ENCODE peak calls at places on chromosomes 13 and 19, in seven cellular contexts. O, E, A, D, S, Y and B are unnamed samples.
A peak's percentile ranks its signal among the peaks of the same experiment; 100 is the strongest.

GRCh38 chr19:50933640-50934039 is 19.2 kb downstream of the KLK5 start:
- DNase-seq in O (no peak), E (no peak), A (peak; percentile 8), D (peak; percentile 25), S (no peak), Y (no peak), B (no peak)

GRCh38 chr19:495440-496332 is 600 bp upstream of the MADCAM1 start:
- DNase-seq in O (peak; percentile 54), E (no peak), A (peak; percentile 28), D (no peak), S (peak; percentile 90), Y (peak; percentile 48), B (no peak)

GRCh38 chr19:7618366-7618765 is 11.0 kb downstream of the XAB2 start:
- DNase-seq in O (no peak), E (no peak), A (no peak), D (no peak), S (no peak), Y (no peak), B (no peak)

GRCh38 chr13:46206138-46206537 is 5.6 kb upstream of the LRRC63 start:
- DNase-seq in O (no peak), E (no peak), A (no peak), D (no peak), S (no peak), Y (no peak), B (no peak)

GRCh38 chr13:76225815-76226489 is 589.8 kb downstream of the LMO7 start:
- DNase-seq in O (no peak), E (no peak), A (no peak), D (no peak), S (no peak), Y (no peak), B (no peak)

GRCh38 chr13:94481966-94482365 is 2.5 kb upstream of the DCT start:
- DNase-seq in O (no peak), E (no peak), A (peak; percentile 49), D (peak; percentile 95), S (no peak), Y (no peak), B (peak; percentile 72)

GRCh38 chr13:48400820-48401219 is 12.1 kb downstream of the LPAR6 start:
- DNase-seq in O (peak; percentile 10), E (no peak), A (peak; percentile 84), D (peak; percentile 91), S (no peak), Y (peak; percentile 52), B (no peak)

GRCh38 chr19:6218497-6219146 is 61.2 kb downstream of the MLLT1 start:
- DNase-seq in O (peak; percentile 93), E (peak; percentile 56), A (peak; percentile 68), D (peak; percentile 49), S (peak; percentile 94), Y (peak; percentile 82), B (peak; percentile 56)

GRCh38 chr19:56350416-56351045 is 35.9 kb upstream of the ZSCAN5A start:
- DNase-seq in O (no peak), E (no peak), A (peak; percentile 28), D (peak; percentile 40), S (no peak), Y (peak; percentile 56), B (peak; percentile 24)

GRCh38 chr13:55000043-55000442 is 1971.4 kb downstream of the OLFM4 start:
- DNase-seq in O (no peak), E (no peak), A (no peak), D (no peak), S (peak; percentile 32), Y (no peak), B (no peak)